ENCODE peak calls at places on chromosome 7, in seven cellular contexts. One of them, this sample, is unnamed.

GRCh38 chr7:130356760-130357611 is 12.4 kb downstream of the CPA5 start:
- DNase-seq in IMR-90: peak
- DNase-seq in NCI-H1105 treated with DMSO at 0.1 percent for 48 hours: no peak
- DNase-seq in Ammon's horn: peak
- DNase-seq in spleen: no peak
- DNase-seq in anterior cingulate cortex: no peak
- DNase-seq in activated naive CD4-positive, alpha-beta T cell treated with Interleukin-2 at 50 U/mL for 16 hours: no peak
- DNase-seq in this sample: no peak

GRCh38 chr7:91228327-91228726 is 35.9 kb upstream of the FZD1 start:
- DNase-seq in IMR-90: peak
- DNase-seq in NCI-H1105 treated with DMSO at 0.1 percent for 48 hours: no peak
- DNase-seq in Ammon's horn: no peak
- DNase-seq in spleen: no peak
- DNase-seq in anterior cingulate cortex: no peak
- DNase-seq in activated naive CD4-positive, alpha-beta T cell treated with Interleukin-2 at 50 U/mL for 16 hours: no peak
- DNase-seq in this sample: no peak

GRCh38 chr7:60706-61105 is 131.7 kb upstream of the FAM20C start:
- DNase-seq in IMR-90: no peak
- DNase-seq in NCI-H1105 treated with DMSO at 0.1 percent for 48 hours: no peak
- DNase-seq in Ammon's horn: no peak
- DNase-seq in spleen: peak
- DNase-seq in anterior cingulate cortex: no peak
- DNase-seq in activated naive CD4-positive, alpha-beta T cell treated with Interleukin-2 at 50 U/mL for 16 hours: no peak
- DNase-seq in this sample: no peak

GRCh38 chr7:95110707-95111106 is 203.3 kb downstream of the PPP1R9A start:
- DNase-seq in IMR-90: no peak
- DNase-seq in NCI-H1105 treated with DMSO at 0.1 percent for 48 hours: no peak
- DNase-seq in Ammon's horn: no peak
- DNase-seq in spleen: no peak
- DNase-seq in anterior cingulate cortex: no peak
- DNase-seq in activated naive CD4-positive, alpha-beta T cell treated with Interleukin-2 at 50 U/mL for 16 hours: no peak
- DNase-seq in this sample: no peak

GRCh38 chr7:117830422-117830954 is 42.8 kb downstream of the CTTNBP2 start:
- DNase-seq in IMR-90: no peak
- DNase-seq in NCI-H1105 treated with DMSO at 0.1 percent for 48 hours: peak
- DNase-seq in Ammon's horn: peak
- DNase-seq in spleen: no peak
- DNase-seq in anterior cingulate cortex: peak
- DNase-seq in activated naive CD4-positive, alpha-beta T cell treated with Interleukin-2 at 50 U/mL for 16 hours: no peak
- DNase-seq in this sample: no peak

GRCh38 chr7:44320141-44320540 is 5.3 kb downstream of the CAMK2B start:
- DNase-seq in IMR-90: peak
- DNase-seq in NCI-H1105 treated with DMSO at 0.1 percent for 48 hours: no peak
- DNase-seq in Ammon's horn: no peak
- DNase-seq in spleen: no peak
- DNase-seq in anterior cingulate cortex: no peak
- DNase-seq in activated naive CD4-positive, alpha-beta T cell treated with Interleukin-2 at 50 U/mL for 16 hours: no peak
- DNase-seq in this sample: no peak

GRCh38 chr7:51121945-51122425 is 194.6 kb downstream of the COBL start:
- DNase-seq in IMR-90: no peak
- DNase-seq in NCI-H1105 treated with DMSO at 0.1 percent for 48 hours: no peak
- DNase-seq in Ammon's horn: no peak
- DNase-seq in spleen: no peak
- DNase-seq in anterior cingulate cortex: no peak
- DNase-seq in activated naive CD4-positive, alpha-beta T cell treated with Interleukin-2 at 50 U/mL for 16 hours: no peak
- DNase-seq in this sample: peak

GRCh38 chr7:76261935-76262334 is 40.5 kb upstream of the HSPB1 start:
- DNase-seq in IMR-90: no peak
- DNase-seq in NCI-H1105 treated with DMSO at 0.1 percent for 48 hours: no peak
- DNase-seq in Ammon's horn: no peak
- DNase-seq in spleen: no peak
- DNase-seq in anterior cingulate cortex: no peak
- DNase-seq in activated naive CD4-positive, alpha-beta T cell treated with Interleukin-2 at 50 U/mL for 16 hours: no peak
- DNase-seq in this sample: no peak

GRCh38 chr7:747186-747585 is 20.1 kb upstream of the PRKAR1B start:
- DNase-seq in IMR-90: no peak
- DNase-seq in NCI-H1105 treated with DMSO at 0.1 percent for 48 hours: no peak
- DNase-seq in Ammon's horn: no peak
- DNase-seq in spleen: peak
- DNase-seq in anterior cingulate cortex: no peak
- DNase-seq in activated naive CD4-positive, alpha-beta T cell treated with Interleukin-2 at 50 U/mL for 16 hours: no peak
- DNase-seq in this sample: no peak

GRCh38 chr7:47552631-47553030 is 29.3 kb downstream of the TNS3 start:
- DNase-seq in IMR-90: peak
- DNase-seq in NCI-H1105 treated with DMSO at 0.1 percent for 48 hours: no peak
- DNase-seq in Ammon's horn: no peak
- DNase-seq in spleen: no peak
- DNase-seq in anterior cingulate cortex: no peak
- DNase-seq in activated naive CD4-positive, alpha-beta T cell treated with Interleukin-2 at 50 U/mL for 16 hours: no peak
- DNase-seq in this sample: no peak

GRCh38 chr7:42144253-42145002 is 92.6 kb downstream of the GLI3 start:
- DNase-seq in IMR-90: peak
- DNase-seq in NCI-H1105 treated with DMSO at 0.1 percent for 48 hours: no peak
- DNase-seq in Ammon's horn: no peak
- DNase-seq in spleen: no peak
- DNase-seq in anterior cingulate cortex: no peak
- DNase-seq in activated naive CD4-positive, alpha-beta T cell treated with Interleukin-2 at 50 U/mL for 16 hours: no peak
- DNase-seq in this sample: no peak

GRCh38 chr7:19747740-19748339 is 25.6 kb downstream of the TMEM196 start:
- DNase-seq in IMR-90: peak
- DNase-seq in NCI-H1105 treated with DMSO at 0.1 percent for 48 hours: peak
- DNase-seq in Ammon's horn: peak
- DNase-seq in spleen: no peak
- DNase-seq in anterior cingulate cortex: no peak
- DNase-seq in activated naive CD4-positive, alpha-beta T cell treated with Interleukin-2 at 50 U/mL for 16 hours: no peak
- DNase-seq in this sample: peak

GRCh38 chr7:55774327-55775050 is 88.1 kb downstream of the SEPTIN14 start:
- DNase-seq in IMR-90: no peak
- DNase-seq in NCI-H1105 treated with DMSO at 0.1 percent for 48 hours: peak
- DNase-seq in Ammon's horn: peak
- DNase-seq in spleen: no peak
- DNase-seq in anterior cingulate cortex: peak
- DNase-seq in activated naive CD4-positive, alpha-beta T cell treated with Interleukin-2 at 50 U/mL for 16 hours: no peak
- DNase-seq in this sample: peak

GRCh38 chr7:30543815-30544525 is 39.3 kb upstream of the GGCT start:
- DNase-seq in IMR-90: no peak
- DNase-seq in NCI-H1105 treated with DMSO at 0.1 percent for 48 hours: no peak
- DNase-seq in Ammon's horn: no peak
- DNase-seq in spleen: no peak
- DNase-seq in anterior cingulate cortex: no peak
- DNase-seq in activated naive CD4-positive, alpha-beta T cell treated with Interleukin-2 at 50 U/mL for 16 hours: no peak
- DNase-seq in this sample: no peak

GRCh38 chr7:156857757-156858156 is 35.2 kb downstream of the LMBR1 start:
- DNase-seq in IMR-90: no peak
- DNase-seq in NCI-H1105 treated with DMSO at 0.1 percent for 48 hours: no peak
- DNase-seq in Ammon's horn: no peak
- DNase-seq in spleen: no peak
- DNase-seq in anterior cingulate cortex: no peak
- DNase-seq in activated naive CD4-positive, alpha-beta T cell treated with Interleukin-2 at 50 U/mL for 16 hours: no peak
- DNase-seq in this sample: no peak

GRCh38 chr7:117020605-117021002 is 67.3 kb downstream of the ST7 start:
- DNase-seq in IMR-90: no peak
- DNase-seq in NCI-H1105 treated with DMSO at 0.1 percent for 48 hours: peak
- DNase-seq in Ammon's horn: no peak
- DNase-seq in spleen: no peak
- DNase-seq in anterior cingulate cortex: no peak
- DNase-seq in activated naive CD4-positive, alpha-beta T cell treated with Interleukin-2 at 50 U/mL for 16 hours: no peak
- DNase-seq in this sample: peak

GRCh38 chr7:30697716-30698460 is 15.6 kb upstream of the CRHR2 start:
- DNase-seq in IMR-90: no peak
- DNase-seq in NCI-H1105 treated with DMSO at 0.1 percent for 48 hours: no peak
- DNase-seq in Ammon's horn: no peak
- DNase-seq in spleen: peak
- DNase-seq in anterior cingulate cortex: no peak
- DNase-seq in activated naive CD4-positive, alpha-beta T cell treated with Interleukin-2 at 50 U/mL for 16 hours: no peak
- DNase-seq in this sample: no peak

GRCh38 chr7:155951554-155952158 is 139.4 kb upstream of the SHH start:
- DNase-seq in IMR-90: peak
- DNase-seq in NCI-H1105 treated with DMSO at 0.1 percent for 48 hours: no peak
- DNase-seq in Ammon's horn: no peak
- DNase-seq in spleen: no peak
- DNase-seq in anterior cingulate cortex: no peak
- DNase-seq in activated naive CD4-positive, alpha-beta T cell treated with Interleukin-2 at 50 U/mL for 16 hours: no peak
- DNase-seq in this sample: no peak

GRCh38 chr7:103613655-103614642 is 167.9 kb upstream of the SLC26A5 start:
- DNase-seq in IMR-90: no peak
- DNase-seq in NCI-H1105 treated with DMSO at 0.1 percent for 48 hours: peak
- DNase-seq in Ammon's horn: no peak
- DNase-seq in spleen: no peak
- DNase-seq in anterior cingulate cortex: no peak
- DNase-seq in activated naive CD4-positive, alpha-beta T cell treated with Interleukin-2 at 50 U/mL for 16 hours: no peak
- DNase-seq in this sample: peak

GRCh38 chr7:12028508-12028907 is 182.6 kb upstream of the TMEM106B start:
- DNase-seq in IMR-90: peak
- DNase-seq in NCI-H1105 treated with DMSO at 0.1 percent for 48 hours: no peak
- DNase-seq in Ammon's horn: no peak
- DNase-seq in spleen: no peak
- DNase-seq in anterior cingulate cortex: no peak
- DNase-seq in activated naive CD4-positive, alpha-beta T cell treated with Interleukin-2 at 50 U/mL for 16 hours: no peak
- DNase-seq in this sample: no peak

GRCh38 chr7:98496618-98497017 is 95.7 kb upstream of the BAIAP2L1 start:
- DNase-seq in IMR-90: no peak
- DNase-seq in NCI-H1105 treated with DMSO at 0.1 percent for 48 hours: no peak
- DNase-seq in Ammon's horn: no peak
- DNase-seq in spleen: no peak
- DNase-seq in anterior cingulate cortex: no peak
- DNase-seq in activated naive CD4-positive, alpha-beta T cell treated with Interleukin-2 at 50 U/mL for 16 hours: no peak
- DNase-seq in this sample: no peak

GRCh38 chr7:24894670-24895221 is 85.2 kb downstream of the OSBPL3 start:
- DNase-seq in IMR-90: no peak
- DNase-seq in NCI-H1105 treated with DMSO at 0.1 percent for 48 hours: no peak
- DNase-seq in Ammon's horn: no peak
- DNase-seq in spleen: no peak
- DNase-seq in anterior cingulate cortex: no peak
- DNase-seq in activated naive CD4-positive, alpha-beta T cell treated with Interleukin-2 at 50 U/mL for 16 hours: no peak
- DNase-seq in this sample: no peak

GRCh38 chr7:27339478-27339877 is 96.9 kb downstream of the EVX1 start:
- DNase-seq in IMR-90: no peak
- DNase-seq in NCI-H1105 treated with DMSO at 0.1 percent for 48 hours: no peak
- DNase-seq in Ammon's horn: peak
- DNase-seq in spleen: no peak
- DNase-seq in anterior cingulate cortex: no peak
- DNase-seq in activated naive CD4-positive, alpha-beta T cell treated with Interleukin-2 at 50 U/mL for 16 hours: no peak
- DNase-seq in this sample: no peak

GRCh38 chr7:154409703-154410311 is 357.6 kb downstream of the DPP6 start:
- DNase-seq in IMR-90: no peak
- DNase-seq in NCI-H1105 treated with DMSO at 0.1 percent for 48 hours: no peak
- DNase-seq in Ammon's horn: no peak
- DNase-seq in spleen: no peak
- DNase-seq in anterior cingulate cortex: no peak
- DNase-seq in activated naive CD4-positive, alpha-beta T cell treated with Interleukin-2 at 50 U/mL for 16 hours: no peak
- DNase-seq in this sample: no peak

GRCh38 chr7:23336799-23337283 is 37.7 kb downstream of the MALSU1 start:
- DNase-seq in IMR-90: no peak
- DNase-seq in NCI-H1105 treated with DMSO at 0.1 percent for 48 hours: no peak
- DNase-seq in Ammon's horn: no peak
- DNase-seq in spleen: no peak
- DNase-seq in anterior cingulate cortex: no peak
- DNase-seq in activated naive CD4-positive, alpha-beta T cell treated with Interleukin-2 at 50 U/mL for 16 hours: no peak
- DNase-seq in this sample: no peak

GRCh38 chr7:25945181-25945580 is 206.8 kb upstream of the NFE2L3 start:
- DNase-seq in IMR-90: no peak
- DNase-seq in NCI-H1105 treated with DMSO at 0.1 percent for 48 hours: no peak
- DNase-seq in Ammon's horn: no peak
- DNase-seq in spleen: no peak
- DNase-seq in anterior cingulate cortex: no peak
- DNase-seq in activated naive CD4-positive, alpha-beta T cell treated with Interleukin-2 at 50 U/mL for 16 hours: no peak
- DNase-seq in this sample: no peak

GRCh38 chr7:77504951-77505350 is 32.1 kb upstream of the PTPN12 start:
- DNase-seq in IMR-90: no peak
- DNase-seq in NCI-H1105 treated with DMSO at 0.1 percent for 48 hours: no peak
- DNase-seq in Ammon's horn: no peak
- DNase-seq in spleen: no peak
- DNase-seq in anterior cingulate cortex: no peak
- DNase-seq in activated naive CD4-positive, alpha-beta T cell treated with Interleukin-2 at 50 U/mL for 16 hours: no peak
- DNase-seq in this sample: no peak

GRCh38 chr7:66845382-66846095 is 75.5 kb upstream of the TMEM248 start:
- DNase-seq in IMR-90: no peak
- DNase-seq in NCI-H1105 treated with DMSO at 0.1 percent for 48 hours: no peak
- DNase-seq in Ammon's horn: no peak
- DNase-seq in spleen: peak
- DNase-seq in anterior cingulate cortex: no peak
- DNase-seq in activated naive CD4-positive, alpha-beta T cell treated with Interleukin-2 at 50 U/mL for 16 hours: no peak
- DNase-seq in this sample: no peak

GRCh38 chr7:100892364-100893317 is 3.0 kb downstream of the ACHE start:
- DNase-seq in IMR-90: no peak
- DNase-seq in NCI-H1105 treated with DMSO at 0.1 percent for 48 hours: no peak
- DNase-seq in Ammon's horn: no peak
- DNase-seq in spleen: peak
- DNase-seq in anterior cingulate cortex: no peak
- DNase-seq in activated naive CD4-positive, alpha-beta T cell treated with Interleukin-2 at 50 U/mL for 16 hours: no peak
- DNase-seq in this sample: no peak

GRCh38 chr7:113664867-113665266 is 253.9 kb downstream of the PPP1R3A start:
- DNase-seq in IMR-90: peak
- DNase-seq in NCI-H1105 treated with DMSO at 0.1 percent for 48 hours: no peak
- DNase-seq in Ammon's horn: no peak
- DNase-seq in spleen: no peak
- DNase-seq in anterior cingulate cortex: no peak
- DNase-seq in activated naive CD4-positive, alpha-beta T cell treated with Interleukin-2 at 50 U/mL for 16 hours: no peak
- DNase-seq in this sample: no peak

This sample was measured in G401.